ENCODE peak calls at places on chromosomes 5 and 9, in seven cellular contexts. D, R, X, I, S, O and A are unnamed samples.

GRCh38 chr5:139446956-139447779 is 7.8 kb upstream of the DNAJC18 start:
- DNase-seq in X (no peak), D (peak), O (peak), R (no peak), S (no peak), I (no peak), A (no peak)

GRCh38 chr9:124042168-124042775 is 30.7 kb downstream of the LHX2 start:
- DNase-seq in S (no peak), I (no peak), O (no peak), X (no peak), R (no peak), D (no peak), A (no peak)

GRCh38 chr5:113075019-113075418 is 98.4 kb downstream of the DCP2 start:
- DNase-seq in S (no peak), D (no peak), I (no peak), X (peak), O (no peak), R (no peak), A (no peak)

GRCh38 chr5:59600998-59601397 is 292.5 kb downstream of the PDE4D start:
- DNase-seq in D (no peak), X (no peak), I (no peak), S (no peak), R (no peak), O (no peak), A (no peak)

GRCh38 chr5:60382761-60383160 is 317.2 kb downstream of the DEPDC1B start:
- DNase-seq in R (no peak), D (peak), I (peak), X (no peak), O (peak), S (peak), A (peak)

GRCh38 chr5:172051643-172052362 is 45.4 kb upstream of the FBXW11 start:
- DNase-seq in R (no peak), D (no peak), S (no peak), I (no peak), O (peak), X (no peak), A (no peak)

GRCh38 chr9:124623966-124624734 is 117.0 kb upstream of the NR5A1 start:
- DNase-seq in D (no peak), S (no peak), R (no peak), I (no peak), O (no peak), X (no peak), A (no peak)

GRCh38 chr5:61402244-61402823 is 70.3 kb downstream of the ZSWIM6 start:
- DNase-seq in D (no peak), R (no peak), X (no peak), I (no peak), O (no peak), S (no peak), A (no peak)

GRCh38 chr9:105901514-105902109 is 207.3 kb downstream of the TMEM38B start:
- DNase-seq in X (peak), R (peak), I (peak), O (peak), D (peak), S (peak), A (peak)

GRCh38 chr5:151740336-151740942 is 18.0 kb downstream of the ATOX1 start:
- DNase-seq in D (peak), S (peak), O (peak), I (peak), X (peak), R (peak), A (peak)

GRCh38 chr5:10705736-10706135 is 55.3 kb downstream of the DAP start:
- DNase-seq in S (no peak), O (peak), D (peak), X (no peak), I (no peak), R (no peak), A (no peak)

GRCh38 chr9:12775373-12775962 is 648 bp downstream of the LURAP1L start:
- DNase-seq in O (no peak), I (peak), R (no peak), D (no peak), X (peak), S (no peak), A (no peak)

GRCh38 chr9:35686222-35687203 is 3.2 kb downstream of the TPM2 start:
- DNase-seq in D (no peak), X (no peak), I (no peak), O (no peak), S (no peak), R (no peak), A (peak)

GRCh38 chr5:37840036-37840909 is at the start of gene GDNF:
- DNase-seq in X (peak), D (peak), O (peak), S (peak), R (peak), I (peak), A (no peak)

GRCh38 chr5:141878186-141878770 is at the start of gene PCDH1:
- DNase-seq in R (no peak), D (peak), I (peak), S (peak), O (peak), X (no peak), A (no peak)

GRCh38 chr9:93008457-93008856 is 50.0 kb upstream of the SUSD3 start:
- DNase-seq in I (no peak), X (no peak), O (no peak), S (no peak), R (no peak), D (no peak), A (no peak)

GRCh38 chr9:132694144-132694543 is 23.9 kb downstream of the GTF3C4 start:
- DNase-seq in O (peak), X (peak), I (peak), R (no peak), S (peak), D (peak), A (peak)

GRCh38 chr5:12392246-12392645 is 488.0 kb upstream of the CTNND2 start:
- DNase-seq in I (no peak), X (no peak), D (no peak), O (no peak), S (no peak), R (no peak), A (no peak)

GRCh38 chr5:55226027-55226933 is 835 bp downstream of the MCIDAS start:
- DNase-seq in S (peak), X (peak), R (peak), I (peak), O (peak), D (peak), A (peak)

GRCh38 chr9:128575469-128575868 is 23.1 kb downstream of the SPTAN1 start:
- DNase-seq in D (no peak), S (no peak), R (no peak), X (no peak), I (no peak), O (no peak), A (no peak)

GRCh38 chr9:5513966-5514365 is 3.6 kb downstream of the PDCD1LG2 start:
- DNase-seq in D (no peak), S (no peak), R (no peak), X (no peak), O (no peak), I (no peak), A (no peak)

GRCh38 chr9:122382901-122383850 is 12.4 kb downstream of the PTGS1 start:
- DNase-seq in X (no peak), O (no peak), R (no peak), S (no peak), I (no peak), D (no peak), A (no peak)

GRCh38 chr5:128408622-128409021 is 129.4 kb downstream of the FBN2 start:
- DNase-seq in R (no peak), O (no peak), X (no peak), I (peak), S (no peak), D (no peak), A (no peak)

GRCh38 chr5:177389368-177390169 is 5.3 kb downstream of the SLC34A1 start:
- DNase-seq in I (peak), S (no peak), D (peak), O (peak), X (peak), R (peak), A (peak)

GRCh38 chr5:40464461-40464860 is 215.3 kb upstream of the PTGER4 start:
- DNase-seq in D (no peak), I (no peak), O (peak), X (no peak), R (no peak), S (no peak), A (no peak)

GRCh38 chr5:96022971-96023370 is 61.3 kb upstream of the ELL2 start:
- DNase-seq in S (no peak), O (no peak), R (no peak), X (no peak), D (no peak), I (peak), A (no peak)
- H3K27ac ChIP-seq in S (no peak), O (peak), R (no peak), X (no peak), D (no peak), I (no peak), A (no peak)

GRCh38 chr9:113600477-113600851 is 136.9 kb downstream of the RGS3 start:
- DNase-seq in R (no peak), I (no peak), O (no peak), S (no peak), X (no peak), D (no peak), A (no peak)

GRCh38 chr9:113604393-113604792 is 140.9 kb downstream of the RGS3 start:
- DNase-seq in X (no peak), S (no peak), I (no peak), O (no peak), D (no peak), R (no peak), A (no peak)

GRCh38 chr9:113600871-113601545 is 137.5 kb downstream of the RGS3 start:
- DNase-seq in R (no peak), O (no peak), D (no peak), X (no peak), S (no peak), I (no peak), A (no peak)

GRCh38 chr9:113603773-113604172 is 140.2 kb downstream of the RGS3 start:
- DNase-seq in X (no peak), I (no peak), O (no peak), R (no peak), D (no peak), S (no peak), A (no peak)

DNA sequence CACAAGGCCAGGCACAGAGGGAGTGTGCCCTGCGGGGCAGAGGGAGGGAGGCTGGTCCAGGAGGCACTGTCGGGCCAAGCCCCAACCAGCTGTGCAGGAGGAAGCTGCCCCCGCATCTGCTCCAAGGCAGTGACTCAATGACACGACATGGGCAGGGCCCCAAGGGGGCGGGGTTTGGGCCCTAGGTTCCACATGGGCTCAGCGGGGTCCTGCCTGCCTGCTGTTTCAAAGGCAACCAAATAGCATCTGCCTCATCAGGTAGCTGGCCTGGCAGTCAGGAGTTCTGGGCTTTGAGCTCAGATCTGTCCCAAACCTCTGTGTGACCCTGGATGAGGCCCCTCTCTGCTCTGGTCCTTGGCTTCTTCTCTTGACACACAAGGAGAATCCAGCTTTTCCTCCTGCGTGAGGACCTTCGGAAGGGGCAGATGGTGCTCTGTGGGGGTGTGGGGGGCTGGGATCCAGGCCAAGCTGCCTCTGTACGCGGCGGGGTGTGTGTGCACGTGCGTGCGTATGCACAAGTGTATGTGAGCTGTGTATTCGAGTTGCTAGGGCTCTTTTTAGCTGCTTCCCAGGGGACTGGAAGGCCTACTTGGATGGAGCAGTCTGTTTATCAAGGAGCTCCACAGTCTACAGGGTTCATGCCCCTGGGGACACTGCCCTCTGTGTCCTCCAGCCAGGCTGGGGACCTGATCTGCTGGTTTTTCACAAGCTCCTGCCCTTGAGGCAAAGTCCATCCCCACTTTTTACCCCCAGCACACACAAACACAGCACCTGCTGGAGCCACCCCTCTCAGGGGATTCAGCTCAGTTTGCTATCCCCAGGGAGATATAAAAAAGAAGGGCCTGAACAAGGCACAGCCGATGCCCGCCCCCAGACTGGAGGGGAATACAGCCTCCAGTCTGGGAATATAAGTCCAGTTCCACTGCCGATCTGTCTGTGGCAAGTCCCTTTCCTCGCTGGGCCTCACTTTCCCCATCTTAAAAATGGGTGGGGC is 138.9 kb downstream of the RGS3 start:
- DNase-seq in O (peak), R (peak), I (peak), D (peak), S (no peak), X (peak), A (peak)
- H3K4me2 ChIP-seq in O (no peak), R (peak), I (no peak), D (peak), S (no peak), X (no peak), A (peak)

GRCh38 chr5:131976414-131977211 is 31.1 kb upstream of the MEIKIN start:
- DNase-seq in D (no peak), I (no peak), O (no peak), R (no peak), S (no peak), X (peak), A (no peak)

GRCh38 chr5:131979816-131980215 is 31.6 kb downstream of the ACSL6 start:
- DNase-seq in X (no peak), I (no peak), O (no peak), R (no peak), S (no peak), D (no peak), A (no peak)

GRCh38 chr5:131974956-131975726 is 29.7 kb upstream of the MEIKIN start:
- DNase-seq in O (no peak), R (no peak), D (no peak), X (peak), S (no peak), I (peak), A (no peak)

GRCh38 chr5:131974622-131974955 is 29.1 kb upstream of the MEIKIN start:
- DNase-seq in D (no peak), O (no peak), S (no peak), I (no peak), X (no peak), R (no peak), A (no peak)

GRCh38 chr5:131977212-131977604 is 31.7 kb upstream of the MEIKIN start:
- DNase-seq in S (no peak), I (no peak), O (no peak), D (no peak), X (no peak), R (no peak), A (no peak)
- H3K27ac ChIP-seq in S (no peak), I (no peak), O (no peak), D (no peak), X (no peak), R (no peak), A (no peak)

GRCh38 chr9:97852399-97853055 is 499 bp upstream of the FOXE1 start:
- DNase-seq in O (no peak), S (no peak), D (no peak), R (no peak), I (no peak), X (peak), A (no peak)

GRCh38 chr9:97853056-97853843 is at the start of gene FOXE1:
- DNase-seq in X (peak), D (peak), R (no peak), S (peak), O (no peak), I (no peak), A (no peak)

GRCh38 chr9:97854696-97855485 is 1.9 kb downstream of the FOXE1 start:
- DNase-seq in O (no peak), I (no peak), D (no peak), S (no peak), R (no peak), X (no peak), A (no peak)

GRCh38 chr9:97855486-97855875 is 2.5 kb downstream of the FOXE1 start:
- DNase-seq in X (no peak), O (no peak), D (no peak), R (no peak), S (no peak), I (no peak), A (no peak)

DNA sequence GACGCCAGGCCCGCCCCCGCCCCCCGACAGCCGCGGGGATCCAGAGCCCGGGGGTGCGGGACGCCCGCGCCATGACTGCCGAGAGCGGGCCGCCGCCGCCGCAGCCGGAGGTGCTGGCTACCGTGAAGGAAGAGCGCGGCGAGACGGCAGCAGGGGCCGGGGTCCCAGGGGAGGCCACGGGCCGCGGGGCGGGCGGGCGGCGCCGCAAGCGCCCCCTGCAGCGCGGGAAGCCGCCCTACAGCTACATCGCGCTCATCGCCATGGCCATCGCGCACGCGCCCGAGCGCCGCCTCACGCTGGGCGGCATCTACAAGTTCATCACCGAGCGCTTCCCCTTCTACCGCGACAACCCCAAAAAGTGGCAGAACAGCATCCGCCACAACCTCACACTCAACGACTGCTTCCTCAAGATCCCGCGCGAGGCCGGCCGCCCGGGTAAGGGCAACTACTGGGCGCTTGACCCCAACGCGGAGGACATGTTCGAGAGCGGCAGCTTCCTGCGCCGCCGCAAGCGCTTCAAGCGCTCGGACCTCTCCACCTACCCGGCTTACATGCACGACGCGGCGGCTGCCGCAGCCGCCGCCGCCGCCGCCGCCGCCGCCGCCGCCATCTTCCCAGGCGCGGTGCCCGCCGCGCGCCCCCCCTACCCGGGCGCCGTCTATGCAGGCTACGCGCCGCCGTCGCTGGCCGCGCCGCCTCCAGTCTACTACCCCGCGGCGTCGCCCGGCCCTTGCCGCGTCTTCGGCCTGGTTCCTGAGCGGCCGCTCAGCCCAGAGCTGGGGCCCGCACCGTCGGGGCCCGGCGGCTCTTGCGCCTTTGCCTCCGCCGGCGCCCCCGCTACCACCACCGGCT is 1.0 kb downstream of the FOXE1 start:
- DNase-seq in O (no peak), R (no peak), D (peak), I (peak), X (peak), S (peak), A (peak)
- H3K4me2 ChIP-seq in O (no peak), R (no peak), D (peak), I (peak), X (peak), S (peak), A (peak)

GRCh38 chr9:2213830-2214468 is 198.8 kb downstream of the SMARCA2 start:
- DNase-seq in S (no peak), D (no peak), R (no peak), O (no peak), I (no peak), X (no peak), A (no peak)
- H3K27ac ChIP-seq in S (no peak), D (no peak), R (no peak), O (no peak), I (no peak), X (no peak), A (no peak)

GRCh38 chr9:752201-752600 is 89.3 kb upstream of the DMRT1 start:
- DNase-seq in R (no peak), I (no peak), D (peak), S (no peak), O (peak), X (no peak), A (no peak)

GRCh38 chr9:751137-752051 is 90.1 kb upstream of the DMRT1 start:
- DNase-seq in R (no peak), S (no peak), X (no peak), D (peak), O (peak), I (no peak), A (peak)

GRCh38 chr9:754150-754931 is 87.2 kb upstream of the DMRT1 start:
- DNase-seq in D (no peak), O (peak), I (no peak), S (no peak), R (no peak), X (no peak), A (no peak)

GRCh38 chr9:750264-750967 is 91.1 kb upstream of the DMRT1 start:
- DNase-seq in O (no peak), I (no peak), R (no peak), S (no peak), D (no peak), X (no peak), A (peak)

DNA sequence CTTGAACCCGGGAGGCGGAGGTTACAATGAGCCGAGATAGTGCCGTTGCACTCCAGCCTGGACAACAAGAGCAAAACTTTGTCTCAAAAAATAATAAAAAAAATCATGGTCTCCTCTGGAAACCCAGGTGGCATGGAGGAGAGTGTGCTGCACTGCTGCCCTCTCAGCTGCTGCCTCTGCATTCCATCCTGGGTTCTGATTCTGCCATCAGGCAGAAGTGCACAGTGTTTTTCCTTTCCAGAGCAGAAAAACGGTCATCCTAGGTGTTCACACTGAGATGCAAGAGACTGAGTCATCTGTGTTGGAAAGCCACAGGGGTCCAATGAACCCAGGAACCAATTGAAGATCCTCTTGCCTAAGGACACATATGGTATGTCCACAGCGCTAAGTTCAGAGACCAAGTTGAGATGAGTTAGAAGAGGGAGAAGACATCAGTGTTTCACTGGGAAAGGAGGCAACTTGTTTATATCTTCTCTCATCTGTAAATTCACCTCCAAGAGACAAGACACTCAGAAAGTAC is 88.8 kb upstream of the DMRT1 start:
- DNase-seq in O (peak), S (no peak), X (no peak), I (no peak), R (no peak), D (peak), A (no peak)
- H3K4me2 ChIP-seq in O (no peak), S (peak), X (no peak), I (no peak), R (no peak), D (no peak), A (no peak)